ENCODE peak calls at places on chromosome 6, in five cellular contexts. K, B, F, P and L are unnamed samples.
A peak's percentile ranks its signal among the peaks of the same experiment; 100 is the strongest.

GRCh38 chr6:161486326-161486725 is 212.5 kb upstream of the AGPAT4 start:
- DNase-seq in K (no peak), B (no peak), F (no peak), P (no peak), L (no peak)

GRCh38 chr6:119077643-119078448 is 618 bp downstream of the FAM184A start:
- DNase-seq in K (peak; percentile 41), B (no peak), F (peak; percentile 53), P (peak; percentile 46), L (peak; percentile 29)

GRCh38 chr6:24283043-24283985 is 74.5 kb downstream of the DCDC2 start:
- DNase-seq in K (peak; percentile 66), B (peak; percentile 72), F (peak; percentile 5), P (peak; percentile 71), L (peak; percentile 96)

GRCh38 chr6:71124340-71124739 is 164.3 kb upstream of the OGFRL1 start:
- DNase-seq in K (no peak), B (no peak), F (no peak), P (no peak), L (no peak)

GRCh38 chr6:160424256-160424655 is 76.1 kb downstream of the SLC22A3 start:
- DNase-seq in K (no peak), B (no peak), F (no peak), P (no peak), L (no peak)

GRCh38 chr6:6940031-6940664 is 167.6 kb upstream of the RREB1 start:
- DNase-seq in K (no peak), B (no peak), F (no peak), P (no peak), L (no peak)

GRCh38 chr6:39836621-39837020 is 44.4 kb downstream of the DAAM2 start:
- DNase-seq in K (no peak), B (no peak), F (no peak), P (no peak), L (no peak)

GRCh38 chr6:392441-393390 is 1.2 kb downstream of the IRF4 start:
- DNase-seq in K (peak; percentile 26), B (no peak), F (peak; percentile 24), P (no peak), L (no peak)

GRCh38 chr6:111888928-111889696 is 15.9 kb upstream of the FYN start:
- DNase-seq in K (peak; percentile 39), B (peak; percentile 10), F (no peak), P (no peak), L (peak; percentile 72)

GRCh38 chr6:46691052-46691451 is 3.4 kb downstream of the TDRD6 start:
- DNase-seq in K (no peak), B (no peak), F (no peak), P (no peak), L (no peak)

GRCh38 chr6:39440039-39440426 is 117.5 kb upstream of the KCNK16 start:
- DNase-seq in K (no peak), B (no peak), F (no peak), P (no peak), L (no peak)

GRCh38 chr6:117018771-117019170 is 141.7 kb downstream of the RFX6 start:
- DNase-seq in K (no peak), B (no peak), F (no peak), P (no peak), L (no peak)

GRCh38 chr6:78460711-78461110 is 406.6 kb upstream of the IRAK1BP1 start:
- DNase-seq in K (no peak), B (no peak), F (no peak), P (no peak), L (no peak)

GRCh38 chr6:11712760-11713159 is 65.8 kb downstream of the ADTRP start:
- DNase-seq in K (no peak), B (no peak), F (no peak), P (no peak), L (no peak)

GRCh38 chr6:15359335-15359862 is 113.5 kb downstream of the JARID2 start:
- DNase-seq in K (no peak), B (no peak), F (no peak), P (no peak), L (no peak)